ENCODE peak calls at places on chromosomes 16 and 17, in seven cellular contexts. One of them, this sample, is unnamed.

GRCh38 chr17:29293890-29294579 is at the start of gene NUFIP2:
- DNase-seq in HTR-8/SVneo: peak; percentile 98
- DNase-seq in cerebellum: peak; percentile 99
- DNase-seq in HCEC 1CT: peak; percentile 98
- DNase-seq in naive thymus-derived CD8-positive, alpha-beta T cell: peak; percentile 98
- DNase-seq in germinal center: peak; percentile 97
- DNase-seq in keratinocyte: peak; percentile 61
- DNase-seq in this sample: peak; percentile 100

GRCh38 chr17:43454888-43455287 is 28.9 kb upstream of the DHX8 start:
- DNase-seq in HTR-8/SVneo: no peak
- DNase-seq in cerebellum: no peak
- DNase-seq in HCEC 1CT: no peak
- DNase-seq in naive thymus-derived CD8-positive, alpha-beta T cell: no peak
- DNase-seq in germinal center: no peak
- DNase-seq in keratinocyte: no peak
- DNase-seq in this sample: no peak

GRCh38 chr17:48605991-48606891 is 1.5 kb upstream of the HOXB6 start:
- DNase-seq in HTR-8/SVneo: no peak
- DNase-seq in cerebellum: no peak
- DNase-seq in HCEC 1CT: no peak
- DNase-seq in naive thymus-derived CD8-positive, alpha-beta T cell: no peak
- DNase-seq in germinal center: no peak
- DNase-seq in keratinocyte: no peak
- DNase-seq in this sample: no peak

GRCh38 chr17:68461122-68461539 is 3.8 kb upstream of the WIPI1 start:
- DNase-seq in HTR-8/SVneo: no peak
- DNase-seq in cerebellum: no peak
- DNase-seq in HCEC 1CT: no peak
- DNase-seq in naive thymus-derived CD8-positive, alpha-beta T cell: no peak
- DNase-seq in germinal center: no peak
- DNase-seq in keratinocyte: no peak
- DNase-seq in this sample: no peak

GRCh38 chr17:66469088-66469442 is 166.7 kb downstream of the PRKCA start:
- DNase-seq in HTR-8/SVneo: no peak
- DNase-seq in cerebellum: no peak
- DNase-seq in HCEC 1CT: no peak
- DNase-seq in naive thymus-derived CD8-positive, alpha-beta T cell: no peak
- DNase-seq in germinal center: no peak
- DNase-seq in keratinocyte: no peak
- DNase-seq in this sample: no peak

GRCh38 chr16:81623365-81624102 is 155.6 kb upstream of the PLCG2 start:
- DNase-seq in HTR-8/SVneo: peak; percentile 49
- DNase-seq in cerebellum: no peak
- DNase-seq in HCEC 1CT: peak; percentile 46
- DNase-seq in naive thymus-derived CD8-positive, alpha-beta T cell: peak; percentile 27
- DNase-seq in germinal center: peak; percentile 63
- DNase-seq in keratinocyte: no peak
- DNase-seq in this sample: peak; percentile 49

GRCh38 chr16:88451586-88452484 is 1.2 kb upstream of the ZFPM1 start:
- DNase-seq in HTR-8/SVneo: no peak
- DNase-seq in cerebellum: no peak
- DNase-seq in HCEC 1CT: no peak
- DNase-seq in naive thymus-derived CD8-positive, alpha-beta T cell: no peak
- DNase-seq in germinal center: no peak
- DNase-seq in keratinocyte: no peak
- DNase-seq in this sample: no peak

GRCh38 chr16:78443300-78443604 is 343.8 kb downstream of the WWOX start:
- DNase-seq in HTR-8/SVneo: no peak
- DNase-seq in cerebellum: no peak
- DNase-seq in HCEC 1CT: no peak
- DNase-seq in naive thymus-derived CD8-positive, alpha-beta T cell: no peak
- DNase-seq in germinal center: no peak
- DNase-seq in keratinocyte: no peak
- DNase-seq in this sample: no peak

GRCh38 chr16:68972720-68973119 is 129.4 kb downstream of the TANGO6 start:
- DNase-seq in HTR-8/SVneo: peak; percentile 60
- DNase-seq in cerebellum: peak; percentile 52
- DNase-seq in HCEC 1CT: peak; percentile 28
- DNase-seq in naive thymus-derived CD8-positive, alpha-beta T cell: no peak
- DNase-seq in germinal center: no peak
- DNase-seq in keratinocyte: no peak
- DNase-seq in this sample: peak; percentile 74

GRCh38 chr17:43169561-43170139 is 1.4 kb upstream of the NBR1 start:
- DNase-seq in HTR-8/SVneo: no peak
- DNase-seq in cerebellum: no peak
- DNase-seq in HCEC 1CT: peak; percentile 31
- DNase-seq in naive thymus-derived CD8-positive, alpha-beta T cell: no peak
- DNase-seq in germinal center: peak; percentile 27
- DNase-seq in keratinocyte: no peak
- DNase-seq in this sample: no peak

GRCh38 chr17:42878924-42879595 is 21.5 kb upstream of the G6PC1 start:
- DNase-seq in HTR-8/SVneo: no peak
- DNase-seq in cerebellum: no peak
- DNase-seq in HCEC 1CT: no peak
- DNase-seq in naive thymus-derived CD8-positive, alpha-beta T cell: no peak
- DNase-seq in germinal center: no peak
- DNase-seq in keratinocyte: no peak
- DNase-seq in this sample: no peak

GRCh38 chr16:16042076-16042475 is 92.7 kb downstream of the ABCC1 start:
- DNase-seq in HTR-8/SVneo: peak; percentile 30
- DNase-seq in cerebellum: no peak
- DNase-seq in HCEC 1CT: peak; percentile 10
- DNase-seq in naive thymus-derived CD8-positive, alpha-beta T cell: no peak
- DNase-seq in germinal center: no peak
- DNase-seq in keratinocyte: no peak
- DNase-seq in this sample: peak; percentile 30

GRCh38 chr16:5030251-5030870 is 3.4 kb downstream of the NAGPA start:
- DNase-seq in HTR-8/SVneo: no peak
- DNase-seq in cerebellum: no peak
- DNase-seq in HCEC 1CT: no peak
- DNase-seq in naive thymus-derived CD8-positive, alpha-beta T cell: no peak
- DNase-seq in germinal center: no peak
- DNase-seq in keratinocyte: no peak
- DNase-seq in this sample: no peak

GRCh38 chr17:55238931-55239297 is 25.8 kb upstream of the HLF start:
- DNase-seq in HTR-8/SVneo: peak; percentile 23
- DNase-seq in cerebellum: no peak
- DNase-seq in HCEC 1CT: no peak
- DNase-seq in naive thymus-derived CD8-positive, alpha-beta T cell: no peak
- DNase-seq in germinal center: peak; percentile 13
- DNase-seq in keratinocyte: no peak
- DNase-seq in this sample: no peak

GRCh38 chr16:66947302-66948033 is 12.2 kb downstream of the CES2 start:
- DNase-seq in HTR-8/SVneo: peak; percentile 91
- DNase-seq in cerebellum: peak; percentile 93
- DNase-seq in HCEC 1CT: peak; percentile 77
- DNase-seq in naive thymus-derived CD8-positive, alpha-beta T cell: peak; percentile 77
- DNase-seq in germinal center: peak; percentile 88
- DNase-seq in keratinocyte: no peak
- DNase-seq in this sample: peak; percentile 92

GRCh38 chr17:73325527-73325842 is 13.7 kb upstream of the CDC42EP4 start:
- DNase-seq in HTR-8/SVneo: no peak
- DNase-seq in cerebellum: no peak
- DNase-seq in HCEC 1CT: peak; percentile 59
- DNase-seq in naive thymus-derived CD8-positive, alpha-beta T cell: no peak
- DNase-seq in germinal center: no peak
- DNase-seq in keratinocyte: no peak
- DNase-seq in this sample: no peak

GRCh38 chr17:49549311-49549605 is 26.4 kb upstream of the NXPH3 start:
- DNase-seq in HTR-8/SVneo: no peak
- DNase-seq in cerebellum: no peak
- DNase-seq in HCEC 1CT: no peak
- DNase-seq in naive thymus-derived CD8-positive, alpha-beta T cell: no peak
- DNase-seq in germinal center: no peak
- DNase-seq in keratinocyte: no peak
- DNase-seq in this sample: no peak

GRCh38 chr17:50221500-50222480 is 20.4 kb upstream of the COL1A1 start:
- DNase-seq in HTR-8/SVneo: no peak
- DNase-seq in cerebellum: no peak
- DNase-seq in HCEC 1CT: peak; percentile 51
- DNase-seq in naive thymus-derived CD8-positive, alpha-beta T cell: no peak
- DNase-seq in germinal center: no peak
- DNase-seq in keratinocyte: no peak
- DNase-seq in this sample: no peak

GRCh38 chr16:89922477-89922883 is 662 bp upstream of the TUBB3 start:
- DNase-seq in HTR-8/SVneo: peak; percentile 78
- DNase-seq in cerebellum: peak; percentile 59
- DNase-seq in HCEC 1CT: peak; percentile 86
- DNase-seq in naive thymus-derived CD8-positive, alpha-beta T cell: no peak
- DNase-seq in germinal center: no peak
- DNase-seq in keratinocyte: peak; percentile 64
- DNase-seq in this sample: peak; percentile 65

GRCh38 chr17:82734987-82735866 is at the start of gene FN3K:
- DNase-seq in HTR-8/SVneo: peak; percentile 57
- DNase-seq in cerebellum: peak; percentile 88
- DNase-seq in HCEC 1CT: peak; percentile 17
- DNase-seq in naive thymus-derived CD8-positive, alpha-beta T cell: no peak
- DNase-seq in germinal center: peak; percentile 19
- DNase-seq in keratinocyte: no peak
- DNase-seq in this sample: peak; percentile 69

GRCh38 chr16:17538942-17539341 is 68.2 kb upstream of the XYLT1 start:
- DNase-seq in HTR-8/SVneo: no peak
- DNase-seq in cerebellum: no peak
- DNase-seq in HCEC 1CT: no peak
- DNase-seq in naive thymus-derived CD8-positive, alpha-beta T cell: no peak
- DNase-seq in germinal center: no peak
- DNase-seq in keratinocyte: no peak
- DNase-seq in this sample: no peak

GRCh38 chr17:74351552-74352210 is 10.0 kb downstream of the BTBD17 start:
- DNase-seq in HTR-8/SVneo: no peak
- DNase-seq in cerebellum: no peak
- DNase-seq in HCEC 1CT: no peak
- DNase-seq in naive thymus-derived CD8-positive, alpha-beta T cell: no peak
- DNase-seq in germinal center: no peak
- DNase-seq in keratinocyte: no peak
- DNase-seq in this sample: no peak

GRCh38 chr17:75740631-75741077 is 19.4 kb downstream of the ITGB4 start:
- DNase-seq in HTR-8/SVneo: no peak
- DNase-seq in cerebellum: no peak
- DNase-seq in HCEC 1CT: no peak
- DNase-seq in naive thymus-derived CD8-positive, alpha-beta T cell: no peak
- DNase-seq in germinal center: no peak
- DNase-seq in keratinocyte: no peak
- DNase-seq in this sample: no peak

GRCh38 chr17:57521606-57522435 is 223.3 kb downstream of the CCDC182 start:
- DNase-seq in HTR-8/SVneo: no peak
- DNase-seq in cerebellum: no peak
- DNase-seq in HCEC 1CT: no peak
- DNase-seq in naive thymus-derived CD8-positive, alpha-beta T cell: no peak
- DNase-seq in germinal center: no peak
- DNase-seq in keratinocyte: no peak
- DNase-seq in this sample: no peak

GRCh38 chr17:17107891-17108680 is 65.8 kb downstream of the MPRIP start:
- DNase-seq in HTR-8/SVneo: no peak
- DNase-seq in cerebellum: no peak
- DNase-seq in HCEC 1CT: no peak
- DNase-seq in naive thymus-derived CD8-positive, alpha-beta T cell: no peak
- DNase-seq in germinal center: no peak
- DNase-seq in keratinocyte: no peak
- DNase-seq in this sample: no peak